ENCODE peak calls at places on chromosomes 12 and 14, in seven cellular contexts. M is WTC11, E is mammary epithelial cell, Q is astrocyte of the spinal cord, A is Caco-2, O is lower lobe of right lung, J is right atrium auricular region. H is an unnamed sample.

GRCh38 chr12:75207338-75208083 is 2.1 kb downstream of the KCNC2 start:
- DNase-seq in M (peak), E (no peak), Q (no peak), A (no peak), O (peak), J (no peak), H (no peak)

GRCh38 chr14:99592933-99593753 is 10.9 kb downstream of the CCDC85C start:
- DNase-seq in M (no peak), E (no peak), Q (no peak), A (no peak), O (no peak), J (no peak), H (no peak)

GRCh38 chr14:70664698-70665447 is 23.2 kb downstream of the TTC9 start:
- DNase-seq in M (no peak), E (no peak), Q (no peak), A (peak), O (no peak), J (no peak), H (no peak)

GRCh38 chr14:105845725-105846309 is 319.4 kb downstream of the TMEM121 start:
- DNase-seq in M (no peak), E (no peak), Q (no peak), A (no peak), O (no peak), J (peak), H (no peak)

GRCh38 chr12:107079172-107080011 is 14.0 kb downstream of the CRY1 start:
- DNase-seq in M (no peak), E (peak), Q (peak), A (peak), O (no peak), J (no peak), H (no peak)

GRCh38 chr14:70096866-70097265 is 91.9 kb downstream of the SLC8A3 start:
- DNase-seq in M (peak), E (no peak), Q (no peak), A (peak), O (no peak), J (no peak), H (peak)

GRCh38 chr14:101108579-101109346 is 205.2 kb upstream of the RTL1 start:
- DNase-seq in M (no peak), E (no peak), Q (no peak), A (no peak), O (no peak), J (peak), H (no peak)

GRCh38 chr12:105227879-105228278 is 8.1 kb downstream of the APPL2 start:
- DNase-seq in M (no peak), E (no peak), Q (no peak), A (no peak), O (no peak), J (no peak), H (no peak)

GRCh38 chr12:106123551-106123991 is 15.2 kb downstream of the NUAK1 start:
- DNase-seq in M (no peak), E (no peak), Q (peak), A (peak), O (no peak), J (no peak), H (no peak)

GRCh38 chr12:111203969-111204368 is 164.9 kb downstream of the PHETA1 start:
- DNase-seq in M (no peak), E (no peak), Q (no peak), A (no peak), O (no peak), J (no peak), H (no peak)

GRCh38 chr12:90910958-90911357 is 44.0 kb downstream of the CCER1 start:
- DNase-seq in M (no peak), E (no peak), Q (no peak), A (no peak), O (no peak), J (no peak), H (no peak)

GRCh38 chr12:90905691-90906370 is 49.1 kb downstream of the CCER1 start:
- DNase-seq in M (no peak), E (peak), Q (peak), A (no peak), O (no peak), J (no peak), H (no peak)

GRCh38 chr12:90908465-90908864 is 46.5 kb downstream of the CCER1 start:
- DNase-seq in M (no peak), E (peak), Q (peak), A (no peak), O (no peak), J (no peak), H (no peak)

GRCh38 chr12:90909069-90909676 is 45.8 kb downstream of the CCER1 start:
- DNase-seq in M (peak), E (peak), Q (peak), A (peak), O (no peak), J (no peak), H (peak)
- TF ChIP-seq CTCF in M (peak), E (peak), Q (peak), A (peak), O (peak), J (peak), H (peak)

GRCh38 chr14:81533212-81533535 is 479 bp downstream of the SEL1L start:
- DNase-seq in M (no peak), E (no peak), Q (no peak), A (no peak), O (no peak), J (no peak), H (no peak)

GRCh38 chr14:81534510-81535074 is 939 bp upstream of the SEL1L start:
- DNase-seq in M (no peak), E (no peak), Q (no peak), A (no peak), O (no peak), J (no peak), H (no peak)

GRCh38 chr14:81535399-81536124 is 1.9 kb upstream of the SEL1L start:
- DNase-seq in M (no peak), E (no peak), Q (no peak), A (no peak), O (no peak), J (no peak), H (no peak)

GRCh38 chr14:81536125-81536771 is 2.6 kb upstream of the SEL1L start:
- DNase-seq in M (no peak), E (no peak), Q (no peak), A (no peak), O (no peak), J (no peak), H (no peak)

DNA sequence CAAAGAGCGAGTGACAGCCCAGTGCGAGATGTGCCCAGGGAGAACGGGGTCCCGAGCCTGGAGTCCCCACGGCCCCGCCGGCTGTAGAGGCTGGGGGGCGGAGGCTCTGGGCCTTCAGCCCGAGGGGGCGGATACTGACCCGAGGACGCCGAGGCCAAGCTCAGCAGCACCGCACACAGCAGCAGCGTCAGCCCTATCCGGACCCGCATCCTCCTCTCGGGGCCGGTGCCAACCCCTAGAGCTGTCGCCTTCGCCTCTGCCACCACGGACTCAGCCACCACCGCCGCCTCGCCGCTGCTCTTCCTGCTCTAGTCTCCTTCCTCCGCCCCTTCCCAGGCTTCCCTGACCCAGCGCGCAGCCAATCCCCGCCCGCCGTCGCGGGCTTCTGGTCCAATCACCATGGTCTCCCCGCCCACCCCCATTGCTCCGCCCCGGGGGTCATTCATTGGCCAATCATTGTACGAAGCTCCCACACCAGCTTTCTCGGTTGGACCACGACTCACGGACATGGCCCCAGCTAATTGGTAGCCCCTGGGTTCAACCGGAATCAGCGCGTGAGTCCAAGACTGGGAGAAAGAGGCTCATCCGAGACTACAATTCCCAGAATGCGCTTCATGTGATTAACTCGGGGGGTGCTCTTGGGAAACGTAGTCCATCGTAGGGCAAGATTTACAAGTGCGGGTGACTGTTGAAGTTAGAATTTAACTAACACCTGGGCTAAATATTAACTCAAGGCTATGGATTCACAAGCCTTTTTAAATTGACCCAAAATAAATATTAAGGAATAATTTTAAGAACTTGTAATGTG is at the start of gene SEL1L:
- DNase-seq in M (peak), E (peak), Q (peak), A (peak), O (peak), J (peak), H (peak)
- TF ChIP-seq CTCF in M (no peak), E (no peak), Q (no peak), A (no peak), O (no peak), J (no peak), H (no peak)

DNA sequence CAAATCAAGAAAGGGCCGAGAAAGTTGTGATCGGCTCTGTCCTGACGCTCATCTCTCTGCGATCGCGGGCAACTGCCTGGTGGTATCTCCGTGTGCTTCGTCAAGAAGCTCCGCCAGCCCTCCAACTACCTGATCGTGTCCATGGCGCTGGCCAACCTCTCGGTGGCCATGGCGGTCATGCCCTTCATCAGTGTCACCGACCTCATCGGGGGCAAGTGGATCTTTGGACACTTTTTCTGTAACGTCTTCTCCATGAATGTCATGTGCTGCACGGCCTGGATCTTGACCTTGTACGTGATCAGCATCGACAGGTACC is 1.6 kb upstream of the HEBP1 start:
- DNase-seq in M (no peak), E (no peak), Q (no peak), A (no peak), O (no peak), J (no peak), H (no peak)
- TF ChIP-seq CTCF in M (no peak), E (no peak), Q (no peak), A (no peak), O (no peak), J (no peak), H (no peak)

DNA sequence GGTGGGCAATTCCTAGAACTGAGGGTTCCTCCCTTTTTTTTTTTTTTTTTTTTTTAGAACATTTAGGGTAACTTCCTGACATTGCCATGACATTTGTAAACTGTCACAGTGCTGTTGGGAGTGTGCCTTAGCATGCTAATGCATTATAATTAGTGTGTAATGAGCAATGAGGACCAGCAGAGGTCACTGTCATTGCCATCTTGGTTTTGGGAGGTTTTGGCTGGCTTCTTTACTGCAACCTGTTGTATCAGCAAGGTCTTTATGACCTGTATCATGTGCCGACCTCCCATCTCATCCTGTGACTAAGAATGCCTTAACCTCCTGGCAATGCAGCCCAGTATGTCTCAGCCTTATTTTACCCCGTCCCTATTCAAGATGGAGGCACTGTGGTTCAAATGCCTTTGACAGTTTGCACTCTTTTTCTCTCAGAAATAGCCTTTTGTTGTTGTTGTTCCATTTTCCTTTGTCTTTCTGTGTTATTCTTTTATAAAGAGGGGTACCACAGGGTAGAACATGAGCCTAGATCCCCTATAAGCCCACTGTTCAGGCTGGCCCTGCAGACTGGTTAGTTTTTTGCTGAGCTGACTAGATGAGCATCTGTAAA is 75.6 kb upstream of the DCD start:
- DNase-seq in M (no peak), E (no peak), Q (no peak), A (no peak), O (no peak), J (no peak), H (peak)
- TF ChIP-seq CTCF in M (peak), E (peak), Q (peak), A (peak), O (peak), J (peak), H (peak)

GRCh38 chr14:91862417-91862816 is 4.9 kb downstream of the TC2N start:
- DNase-seq in M (no peak), E (no peak), Q (no peak), A (no peak), O (no peak), J (no peak), H (no peak)

GRCh38 chr14:91860238-91860637 is 7.1 kb downstream of the TC2N start:
- DNase-seq in M (no peak), E (no peak), Q (no peak), A (no peak), O (no peak), J (no peak), H (no peak)

GRCh38 chr14:91861091-91861490 is 6.2 kb downstream of the TC2N start:
- DNase-seq in M (no peak), E (no peak), Q (no peak), A (no peak), O (no peak), J (no peak), H (no peak)

GRCh38 chr14:91854327-91854934 is 12.9 kb downstream of the TC2N start:
- DNase-seq in M (no peak), E (no peak), Q (no peak), A (no peak), O (no peak), J (no peak), H (no peak)

DNA sequence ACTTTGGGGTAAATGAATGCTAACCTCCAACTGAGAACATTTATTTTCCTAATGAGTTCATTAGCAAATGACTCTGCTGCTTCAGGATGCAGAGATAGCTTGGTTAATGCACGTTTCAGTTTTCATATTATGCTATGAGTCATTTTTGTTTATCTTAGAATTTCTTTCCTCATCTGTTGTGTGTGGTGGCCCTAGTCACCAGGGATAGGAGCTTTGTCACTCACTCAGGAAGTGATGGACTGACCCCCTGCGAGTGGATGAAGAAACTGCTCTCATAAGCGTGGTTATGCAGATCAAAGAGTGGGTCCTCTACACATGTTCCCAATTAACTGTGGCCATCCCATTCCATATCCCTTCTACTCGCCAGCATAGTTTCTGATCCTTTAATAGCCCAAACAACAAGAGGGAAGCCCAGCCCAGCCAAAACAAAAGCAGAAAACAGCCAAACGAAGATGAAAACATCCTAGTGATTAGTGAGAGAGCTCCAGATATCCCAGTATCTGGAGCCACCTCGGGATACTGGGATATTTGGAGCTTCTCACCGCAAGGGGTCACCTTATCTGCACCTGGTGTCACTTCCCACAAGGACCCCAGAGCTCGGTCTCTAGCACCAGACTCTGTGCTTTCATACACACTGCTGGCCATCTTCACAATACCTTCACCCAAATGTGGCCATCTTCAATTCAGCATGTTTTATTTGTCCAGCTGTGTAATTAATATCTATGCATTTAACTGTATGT is 8.6 kb downstream of the TC2N start:
- DNase-seq in M (no peak), E (no peak), Q (peak), A (peak), O (no peak), J (no peak), H (no peak)
- TF ChIP-seq CTCF in M (no peak), E (no peak), Q (no peak), A (no peak), O (no peak), J (no peak), H (no peak)

GRCh38 chr14:54566410-54567223 is at the start of gene SAMD4A:
- DNase-seq in M (peak), E (peak), Q (peak), A (peak), O (peak), J (peak), H (peak)
- TF ChIP-seq CTCF in M (no peak), E (peak), Q (peak), A (peak), O (no peak), J (peak), H (peak)

GRCh38 chr12:71941174-71941573 is 2.5 kb downstream of the TPH2 start:
- DNase-seq in M (no peak), E (no peak), Q (no peak), A (no peak), O (no peak), J (no peak), H (no peak)

GRCh38 chr12:71938728-71939385 is at the start of gene TPH2:
- DNase-seq in M (peak), E (peak), Q (peak), A (peak), O (peak), J (no peak), H (peak)

GRCh38 chr12:71935594-71935993 is 3.1 kb upstream of the TPH2 start:
- DNase-seq in M (no peak), E (peak), Q (no peak), A (no peak), O (no peak), J (no peak), H (no peak)
- TF ChIP-seq CTCF in M (no peak), E (no peak), Q (no peak), A (no peak), O (no peak), J (no peak), H (no peak)